ENCODE peak calls at places on chromosomes 12 and 14, in five cellular contexts. I is NCI-H69; Z is stimulated activated CD8-positive, alpha-beta memory T cell treated with anti-CD3 and anti-CD28 coated beads, Interleukin-4, amount 100 ng/mL, for 4 hours; K is transverse colon; W is omental fat pad. J is an unnamed sample.
A peak's percentile ranks its signal among the peaks of the same experiment; 100 is the strongest.

GRCh38 chr12:46212108-46212982 is 56.5 kb downstream of the SLC38A1 start:
- DNase-seq in W (no peak), K (no peak), Z (no peak), I (peak; percentile 74), J (no peak)

GRCh38 chr14:88868558-88869159 is 44.2 kb downstream of the TTC8 start:
- DNase-seq in W (no peak), I (peak; percentile 87), Z (no peak), K (no peak), J (no peak)

GRCh38 chr12:31231611-31232360 is 94.2 kb downstream of the SINHCAF start:
- DNase-seq in I (peak; percentile 90), K (no peak), Z (no peak), W (no peak), J (no peak)

GRCh38 chr14:64841772-64842490 is 37.8 kb downstream of the SPTB start:
- DNase-seq in Z (no peak), I (no peak), W (no peak), K (no peak), J (no peak)

GRCh38 chr12:68189766-68190700 is 30.5 kb upstream of the IFNG start:
- DNase-seq in I (no peak), W (no peak), K (no peak), Z (no peak), J (no peak)

GRCh38 chr14:103418508-103418818 is 33.2 kb downstream of the MARK3 start:
- DNase-seq in I (no peak), Z (no peak), W (no peak), K (no peak), J (no peak)

GRCh38 chr14:88551936-88552565 is 2.8 kb downstream of the PTPN21 start:
- DNase-seq in W (no peak), K (no peak), Z (no peak), I (peak; percentile 65), J (peak; percentile 57)

GRCh38 chr12:79452906-79453305 is 237.9 kb downstream of the PAWR start:
- DNase-seq in W (no peak), K (no peak), Z (no peak), I (no peak), J (no peak)

GRCh38 chr12:81546811-81547210 is 212.3 kb downstream of the PPFIA2 start:
- DNase-seq in Z (no peak), W (no peak), K (no peak), I (no peak), J (no peak)

GRCh38 chr12:6909421-6910145 is 4.8 kb upstream of the ENO2 start:
- DNase-seq in I (peak; percentile 30), Z (no peak), W (no peak), K (no peak), J (no peak)

GRCh38 chr12:68971404-68971803 is 38.4 kb upstream of the CPM start:
- DNase-seq in W (no peak), Z (no peak), I (no peak), K (no peak), J (no peak)

GRCh38 chr12:132257206-132257954 is 72.0 kb downstream of the GALNT9 start:
- DNase-seq in W (no peak), Z (no peak), K (no peak), I (no peak), J (no peak)

GRCh38 chr12:15575797-15576560 is 213.2 kb downstream of the EPS8 start:
- DNase-seq in W (no peak), K (no peak), Z (no peak), I (no peak), J (no peak)

J was measured in Peyer's patch.